ENCODE peak calls at places on chromosomes 11 and 22, in eight cellular contexts. J is lung; K is fibroblast of the conjunctiva; I is neural crest cell; Q is activated T-cell treated with anti-CD3 and anti-CD28 coated beads, Interleukin-2, amount 50 U/mL, for 72 hours; A is effector memory CD8-positive, alpha-beta T cell; T is posterior vena cava; W is COR-L47. N is an unnamed sample.
A peak's percentile ranks its signal among the peaks of the same experiment; 100 is the strongest.

GRCh38 chr11:75344761-75345454 is 6.6 kb downstream of the ARRB1 start:
- DNase-seq in I (no peak), K (no peak), Q (no peak), J (no peak), W (no peak), T (no peak), A (no peak), N (no peak)

GRCh38 chr11:112226062-112226921 is at the start of gene PTS:
- DNase-seq in T (peak; percentile 97), J (peak; percentile 86), A (peak; percentile 75), W (peak; percentile 67), Q (peak; percentile 90), K (peak; percentile 68), I (peak; percentile 68), N (peak; percentile 45)

GRCh38 chr11:134276396-134277175 is 407 bp downstream of the GLB1L3 start:
- DNase-seq in W (peak; percentile 43), A (no peak), K (no peak), Q (no peak), J (no peak), I (no peak), T (no peak), N (no peak)

GRCh38 chr11:33941637-33942160 is 49.8 kb upstream of the LMO2 start:
- DNase-seq in Q (no peak), T (no peak), A (no peak), J (no peak), I (no peak), W (no peak), K (no peak), N (no peak)

GRCh38 chr11:84412862-84413261 is 1126.7 kb upstream of the CCDC90B start:
- DNase-seq in A (no peak), W (no peak), T (no peak), K (no peak), I (no peak), Q (no peak), J (no peak), N (no peak)

GRCh38 chr11:45984192-45984591 is 61.7 kb downstream of the LARGE2 start:
- DNase-seq in K (no peak), Q (no peak), J (no peak), I (no peak), T (no peak), A (no peak), W (no peak), N (no peak)

GRCh38 chr22:24427500-24428164 is at the start of gene ADORA2A:
- DNase-seq in I (no peak), T (no peak), Q (peak; percentile 80), W (no peak), A (peak; percentile 85), K (no peak), J (no peak), N (no peak)

GRCh38 chr11:326842-327580 is 6.4 kb upstream of the IFITM3 start:
- DNase-seq in J (peak; percentile 79), K (peak; percentile 23), W (no peak), I (no peak), A (peak; percentile 75), Q (peak; percentile 86), T (peak; percentile 96), N (peak; percentile 64)

GRCh38 chr22:46359362-46359761 is 23.8 kb downstream of the TRMU start:
- DNase-seq in Q (no peak), T (no peak), I (no peak), J (no peak), K (no peak), A (no peak), W (no peak), N (no peak)

GRCh38 chr11:43130616-43131015 is 181.2 kb upstream of the API5 start:
- DNase-seq in J (no peak), A (no peak), W (no peak), I (no peak), T (no peak), Q (no peak), K (no peak), N (no peak)

GRCh38 chr11:64357904-64358535 is 942 bp upstream of the RPS6KA4 start:
- DNase-seq in J (no peak), K (no peak), I (no peak), T (no peak), A (no peak), W (no peak), Q (peak; percentile 70), N (no peak)

GRCh38 chr22:38981659-38982007 is 514 bp upstream of the APOBEC3B start:
- DNase-seq in K (no peak), I (no peak), A (no peak), W (no peak), T (no peak), Q (no peak), J (no peak), N (no peak)

GRCh38 chr11:57315491-57315890 is 9.3 kb downstream of the TNKS1BP1 start:
- DNase-seq in T (no peak), A (no peak), K (no peak), Q (no peak), W (no peak), J (no peak), I (no peak), N (no peak)

GRCh38 chr11:64385953-64386704 is 27.2 kb downstream of the RPS6KA4 start:
- DNase-seq in I (no peak), Q (no peak), T (no peak), W (no peak), K (no peak), A (no peak), J (no peak), N (no peak)

GRCh38 chr11:100925935-100926334 is 203.7 kb downstream of the PGR start:
- DNase-seq in I (no peak), A (no peak), J (no peak), W (no peak), T (no peak), K (peak; percentile 14), Q (no peak), N (peak; percentile 42)

GRCh38 chr22:50703726-50704509 is 31.3 kb downstream of the SHANK3 start:
- DNase-seq in I (no peak), W (no peak), A (no peak), T (peak; percentile 73), K (no peak), Q (no peak), J (no peak), N (no peak)

GRCh38 chr22:24233235-24233634 is 11.6 kb downstream of the GGT5 start:
- DNase-seq in J (no peak), K (no peak), W (no peak), A (no peak), T (no peak), I (no peak), Q (no peak), N (no peak)

GRCh38 chr11:12189543-12190235 is 79.3 kb downstream of the MICAL2 start:
- DNase-seq in A (peak; percentile 38), Q (peak; percentile 62), J (no peak), I (no peak), K (no peak), T (no peak), W (no peak), N (no peak)

GRCh38 chr11:36688892-36689291 is 90.9 kb upstream of the RAG2 start:
- DNase-seq in J (no peak), K (no peak), Q (no peak), T (no peak), I (no peak), W (no peak), A (no peak), N (no peak)

GRCh38 chr22:35348703-35349102 is 32.2 kb upstream of the HMOX1 start:
- DNase-seq in I (no peak), K (no peak), J (no peak), T (no peak), A (no peak), W (no peak), Q (no peak), N (no peak)

GRCh38 chr11:66388746-66389386 is 17.3 kb upstream of the SLC29A2 start:
- DNase-seq in J (peak; percentile 67), I (peak; percentile 46), T (no peak), K (peak; percentile 56), W (peak; percentile 72), Q (peak; percentile 71), A (peak; percentile 72), N (no peak)

GRCh38 chr11:92346220-92346619 is 121.6 kb downstream of the FAT3 start:
- DNase-seq in Q (no peak), W (no peak), J (no peak), T (no peak), K (no peak), A (no peak), I (no peak), N (no peak)

GRCh38 chr11:69101100-69101791 is 52.5 kb downstream of the TPCN2 start:
- DNase-seq in I (peak; percentile 74), T (peak; percentile 90), J (peak; percentile 83), K (peak; percentile 70), W (peak; percentile 38), A (peak; percentile 57), Q (peak; percentile 80), N (peak; percentile 61)

GRCh38 chr11:6397156-6397555 is 6.9 kb downstream of the SMPD1 start:
- DNase-seq in K (no peak), A (no peak), Q (no peak), W (no peak), J (no peak), I (no peak), T (no peak), N (no peak)

GRCh38 chr11:67651976-67652895 is 1.7 kb upstream of the ACY3 start:
- DNase-seq in K (no peak), Q (no peak), W (no peak), A (no peak), T (peak; percentile 1), J (no peak), I (no peak), N (no peak)

GRCh38 chr22:41762980-41763779 is 37.3 kb upstream of the CCDC134 start:
- DNase-seq in Q (peak; percentile 52), I (peak; percentile 64), W (peak; percentile 55), T (peak; percentile 37), J (no peak), K (peak; percentile 6), A (no peak), N (no peak)

GRCh38 chr22:48490513-48491411 is 1336.9 kb downstream of the BRD1 start:
- DNase-seq in A (no peak), J (no peak), W (no peak), I (no peak), T (no peak), Q (no peak), K (no peak), N (no peak)

GRCh38 chr22:35966314-35967045 is 62.1 kb downstream of the RBFOX2 start:
- DNase-seq in W (no peak), Q (no peak), K (no peak), I (no peak), T (no peak), J (no peak), A (no peak), N (no peak)

GRCh38 chr22:17795661-17796548 is 21.6 kb upstream of the BID start:
- DNase-seq in J (no peak), A (no peak), K (no peak), T (no peak), W (no peak), Q (no peak), I (no peak), N (no peak)

GRCh38 chr11:103700605-103701004 is 335.8 kb upstream of the DDI1 start:
- DNase-seq in A (no peak), K (peak; percentile 42), W (no peak), I (no peak), J (no peak), Q (no peak), T (no peak), N (no peak)

GRCh38 chr22:35315855-35316745 is 16.4 kb downstream of the TOM1 start:
- DNase-seq in A (no peak), J (no peak), T (peak; percentile 71), I (no peak), K (no peak), W (peak; percentile 45), Q (no peak), N (no peak)

GRCh38 chr22:17633217-17633997 is 4.9 kb upstream of the ATP6V1E1 start:
- DNase-seq in J (no peak), Q (no peak), I (no peak), T (no peak), A (no peak), K (no peak), W (no peak), N (no peak)

GRCh38 chr11:92349478-92350156 is 125.0 kb downstream of the FAT3 start:
- DNase-seq in A (no peak), I (no peak), W (no peak), K (no peak), J (no peak), T (no peak), Q (no peak), N (no peak)

GRCh38 chr11:31509017-31509411 is 408 bp downstream of the IMMP1L start:
- DNase-seq in Q (peak; percentile 7), J (no peak), T (no peak), I (no peak), W (no peak), A (no peak), K (no peak), N (no peak)

N was measured in brain pericyte.